ENCODE peak calls at places on chromosomes 7 and 10, in seven cellular contexts. J, I, Q, Z, X, V and K are unnamed samples.

GRCh38 chr10:96306516-96306915 is 2.3 kb downstream of the DNTT start:
- DNase-seq in Z (no peak), X (no peak), Q (no peak), I (no peak), J (no peak), V (peak), K (no peak)

GRCh38 chr10:76086571-76087260 is 655.3 kb downstream of the LRMDA start:
- DNase-seq in V (no peak), Z (peak), Q (no peak), J (peak), X (peak), I (no peak), K (peak)

GRCh38 chr10:25698638-25699037 is 235.4 kb upstream of the MYO3A start:
- DNase-seq in Z (no peak), I (no peak), X (no peak), Q (no peak), J (no peak), V (no peak), K (no peak)

GRCh38 chr10:51358227-51358626 is 283.9 kb downstream of the PRKG1 start:
- DNase-seq in Q (no peak), I (no peak), V (no peak), Z (peak), J (no peak), X (no peak), K (no peak)

GRCh38 chr10:26437637-26438461 is at the start of gene APBB1IP:
- DNase-seq in Z (peak), I (no peak), X (peak), Q (no peak), V (peak), J (peak), K (no peak)

GRCh38 chr10:133124357-133125211 is 35.4 kb upstream of the KNDC1 start:
- DNase-seq in X (peak), Q (no peak), J (no peak), Z (no peak), I (no peak), V (peak), K (no peak)

GRCh38 chr7:71429116-71429515 is 297.2 kb downstream of the GALNT17 start:
- DNase-seq in Q (no peak), I (no peak), Z (no peak), V (no peak), X (no peak), J (peak), K (no peak)

GRCh38 chr7:46934198-46934825 is 647.6 kb downstream of the TNS3 start:
- DNase-seq in V (no peak), Q (no peak), I (no peak), Z (peak), J (peak), X (no peak), K (no peak)

GRCh38 chr10:79056736-79057391 is 11.9 kb upstream of the ZMIZ1 start:
- DNase-seq in Z (no peak), V (peak), J (no peak), I (no peak), X (peak), Q (no peak), K (no peak)

GRCh38 chr10:31942892-31943291 is 14.3 kb upstream of the ARHGAP12 start:
- DNase-seq in V (no peak), I (no peak), Q (no peak), X (no peak), J (no peak), Z (peak), K (no peak)

GRCh38 chr10:114308470-114309110 is 69.5 kb downstream of the VWA2 start:
- DNase-seq in Q (no peak), I (no peak), X (no peak), Z (no peak), V (no peak), J (no peak), K (no peak)

GRCh38 chr10:35739998-35740397 is 97.9 kb upstream of the FZD8 start:
- DNase-seq in X (no peak), Z (peak), I (no peak), Q (no peak), J (peak), V (no peak), K (no peak)

GRCh38 chr7:87628780-87629569 is 777 bp downstream of the RUNDC3B start:
- DNase-seq in Z (peak), I (no peak), V (no peak), Q (peak), X (peak), J (no peak), K (no peak)

GRCh38 chr10:130018253-130018652 is 54.2 kb upstream of the EBF3 start:
- DNase-seq in J (peak), Z (peak), V (no peak), X (no peak), I (peak), Q (no peak), K (no peak)

GRCh38 chr7:143345428-143345900 is 17.0 kb downstream of the FAM131B start:
- DNase-seq in Q (peak), Z (peak), I (no peak), X (peak), J (peak), V (peak), K (no peak)

GRCh38 chr10:32952541-32953276 is 5.3 kb downstream of the ITGB1 start:
- DNase-seq in V (no peak), J (no peak), Q (no peak), X (no peak), Z (no peak), I (no peak), K (no peak)

GRCh38 chr10:34526758-34527730 is 288.1 kb downstream of the PARD3 start:
- DNase-seq in Z (peak), X (peak), V (no peak), I (peak), J (peak), Q (peak), K (no peak)

GRCh38 chr7:130008941-130009847 is 42.0 kb downstream of the ZC3HC1 start:
- DNase-seq in V (no peak), X (no peak), J (peak), Z (peak), I (no peak), Q (peak), K (no peak)

GRCh38 chr7:73841689-73842247 is 548 bp downstream of the METTL27 start:
- DNase-seq in Z (no peak), I (no peak), X (peak), J (peak), V (no peak), Q (no peak), K (no peak)

GRCh38 chr7:28629216-28629848 is 217.0 kb downstream of the CREB5 start:
- DNase-seq in I (no peak), J (peak), Q (no peak), V (peak), Z (peak), X (no peak), K (no peak)

GRCh38 chr10:18145652-18146051 is 5.4 kb downstream of the CACNB2 start:
- DNase-seq in J (peak), Q (no peak), I (no peak), V (no peak), Z (no peak), X (no peak), K (no peak)

GRCh38 chr7:144941127-144941526 is 105.3 kb upstream of the TPK1 start:
- DNase-seq in I (no peak), V (no peak), X (peak), J (no peak), Q (no peak), Z (no peak), K (no peak)

GRCh38 chr7:107080533-107080932 is 36.0 kb downstream of the PRKAR2B start:
- DNase-seq in Q (no peak), Z (no peak), V (no peak), I (no peak), X (no peak), J (no peak), K (no peak)

GRCh38 chr10:128861018-128861565 is 605.9 kb upstream of the MGMT start:
- DNase-seq in Z (no peak), I (peak), Q (no peak), J (no peak), V (no peak), X (no peak), K (no peak)

GRCh38 chr7:129334473-129334872 is 99.8 kb upstream of the STRIP2 start:
- DNase-seq in J (no peak), X (no peak), Z (no peak), I (no peak), V (no peak), Q (no peak), K (no peak)

GRCh38 chr10:60203993-60204618 is 185.6 kb downstream of the ANK3 start:
- DNase-seq in V (no peak), Q (peak), X (peak), J (peak), I (no peak), Z (peak), K (peak)

GRCh38 chr10:79179404-79180309 is 110.9 kb downstream of the ZMIZ1 start:
- DNase-seq in Z (no peak), X (peak), Q (no peak), I (no peak), V (no peak), J (no peak), K (no peak)

GRCh38 chr10:75407716-75408511 is 6.3 kb upstream of the ZNF503 start:
- DNase-seq in X (peak), Z (no peak), J (peak), Q (no peak), V (peak), I (no peak), K (no peak)

GRCh38 chr10:87608756-87609155 is 50.9 kb upstream of the PAPSS2 start:
- DNase-seq in Q (no peak), J (no peak), V (no peak), I (no peak), X (no peak), Z (peak), K (no peak)

GRCh38 chr10:28179006-28179405 is 123.9 kb downstream of the MPP7 start:
- DNase-seq in J (no peak), V (no peak), Z (no peak), X (no peak), I (no peak), Q (no peak), K (no peak)

GRCh38 chr7:121459148-121459547 is 63.0 kb upstream of the FAM3C start:
- DNase-seq in J (no peak), V (no peak), Q (no peak), I (no peak), X (no peak), Z (no peak), K (no peak)

GRCh38 chr7:55020481-55020871 is 1.7 kb downstream of the EGFR start:
- DNase-seq in I (no peak), V (peak), Z (peak), Q (no peak), X (no peak), J (peak), K (no peak)

GRCh38 chr7:55022618-55022985 is 3.8 kb downstream of the EGFR start:
- DNase-seq in I (no peak), V (no peak), Q (no peak), J (no peak), Z (no peak), X (no peak), K (no peak)

GRCh38 chr7:55021053-55021452 is 2.2 kb downstream of the EGFR start:
- DNase-seq in J (no peak), V (no peak), Z (no peak), I (no peak), X (no peak), Q (no peak), K (no peak)

GRCh38 chr7:55019691-55020480 is 1.1 kb downstream of the EGFR start:
- DNase-seq in J (no peak), Z (no peak), Q (no peak), V (peak), X (peak), I (no peak), K (no peak)

GRCh38 chr7:55021951-55022617 is 3.3 kb downstream of the EGFR start:
- DNase-seq in X (no peak), J (peak), V (no peak), Z (peak), I (no peak), Q (no peak), K (no peak)
- H3K4me3 ChIP-seq in X (no peak), J (peak), V (peak), Z (peak), I (no peak), Q (no peak), K (no peak)

GRCh38 chr10:7659560-7659959 is 7.2 kb downstream of the ITIH5 start:
- DNase-seq in Z (no peak), V (no peak), X (no peak), I (no peak), J (no peak), Q (no peak), K (no peak)

GRCh38 chr10:7666253-7667023 is at the start of gene ITIH5:
- DNase-seq in X (peak), V (peak), J (no peak), Z (no peak), Q (no peak), I (no peak), K (no peak)

GRCh38 chr10:7662522-7662921 is 4.2 kb downstream of the ITIH5 start:
- DNase-seq in I (no peak), Z (no peak), Q (no peak), V (no peak), X (no peak), J (peak), K (no peak)

GRCh38 chr10:7667262-7668141 is 736 bp upstream of the ITIH5 start:
- DNase-seq in I (no peak), Q (no peak), J (no peak), X (peak), V (peak), Z (no peak), K (no peak)

GRCh38 chr10:7664707-7665106 is 2.1 kb downstream of the ITIH5 start:
- DNase-seq in J (no peak), X (no peak), V (no peak), Q (no peak), I (no peak), Z (no peak), K (no peak)
- H3K4me3 ChIP-seq in J (no peak), X (no peak), V (peak), Q (no peak), I (no peak), Z (no peak), K (no peak)

GRCh38 chr10:89534826-89535166 is 598 bp downstream of the SLC16A12 start:
- DNase-seq in Z (no peak), I (no peak), X (no peak), J (no peak), Q (no peak), V (no peak), K (no peak)
- H3K4me3 ChIP-seq in Z (no peak), I (no peak), X (peak), J (peak), Q (no peak), V (peak), K (no peak)

GRCh38 chr7:27241189-27242045 is 1.2 kb upstream of the EVX1 start:
- DNase-seq in J (no peak), I (no peak), Z (no peak), Q (no peak), V (no peak), X (peak), K (no peak)
- H3K4me3 ChIP-seq in J (no peak), I (no peak), Z (no peak), Q (no peak), V (no peak), X (no peak), K (no peak)

GRCh38 chr10:15263657-15264323 is 95.3 kb upstream of the NMT2 start:
- DNase-seq in J (no peak), X (no peak), I (no peak), Z (no peak), Q (no peak), V (no peak), K (no peak)

GRCh38 chr10:15265558-15265957 is 97.1 kb upstream of the NMT2 start:
- DNase-seq in V (no peak), Z (no peak), I (no peak), J (no peak), Q (no peak), X (no peak), K (no peak)

GRCh38 chr10:15265076-15265475 is 96.6 kb upstream of the NMT2 start:
- DNase-seq in X (no peak), J (peak), Z (no peak), I (no peak), V (no peak), Q (no peak), K (peak)

GRCh38 chr10:15267496-15267895 is 99.0 kb upstream of the NMT2 start:
- DNase-seq in X (no peak), Z (no peak), Q (no peak), J (peak), I (no peak), V (no peak), K (no peak)

DNA sequence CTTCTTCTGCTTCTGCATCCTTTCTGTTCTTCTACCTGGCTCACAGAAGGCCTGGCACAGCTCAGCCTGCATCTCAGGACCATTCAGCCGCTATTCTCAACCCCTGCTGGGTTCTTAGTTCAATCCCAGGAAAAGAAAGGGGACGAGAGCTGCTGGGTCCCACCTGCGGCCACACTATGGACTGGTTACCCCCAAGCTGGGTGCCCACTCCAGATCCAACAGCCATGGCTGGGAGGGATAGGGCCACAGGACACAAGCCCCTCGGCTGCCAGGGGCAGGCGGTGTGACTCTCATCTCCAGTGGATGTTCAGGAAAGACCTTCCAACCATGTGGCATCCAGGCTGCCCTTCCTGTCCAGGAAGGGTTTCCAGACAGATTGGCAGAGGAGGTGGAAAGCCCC is 97.6 kb upstream of the NMT2 start:
- DNase-seq in J (no peak), I (no peak), X (no peak), V (no peak), Z (no peak), Q (no peak), K (no peak)
- H3K4me3 ChIP-seq in J (no peak), I (no peak), X (no peak), V (no peak), Z (no peak), Q (no peak), K (no peak)

DNA sequence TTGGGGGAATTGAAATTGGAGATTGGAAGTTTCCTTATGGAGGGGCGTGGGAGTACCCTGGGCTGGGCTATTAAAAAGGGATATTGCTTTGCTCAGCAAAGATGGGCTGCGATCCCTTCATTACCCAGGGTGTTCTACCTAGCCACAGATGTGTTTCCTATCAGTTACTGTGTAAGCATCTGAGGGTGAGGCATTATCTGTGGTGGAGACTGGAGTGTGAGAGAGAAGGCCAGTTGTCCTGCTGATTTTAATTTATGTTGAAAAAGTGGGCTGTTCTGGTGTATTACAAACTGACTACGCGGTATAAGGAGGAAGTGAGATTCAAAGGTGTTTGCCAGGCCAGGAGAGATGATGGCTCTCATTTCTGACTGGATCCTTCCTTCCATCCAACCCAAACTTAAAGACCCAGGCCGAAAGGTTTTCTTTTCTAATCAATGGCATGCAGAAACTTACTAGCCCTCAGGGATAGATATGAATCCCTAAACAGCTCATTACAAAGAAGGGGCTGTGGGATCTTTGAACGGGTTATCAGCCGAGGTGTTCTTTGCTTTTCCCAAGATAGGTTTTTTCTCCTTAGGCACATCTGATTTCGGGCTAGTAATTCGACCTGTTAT is 7.6 kb downstream of the TCF7L2 start:
- DNase-seq in J (peak), V (no peak), I (no peak), X (no peak), Z (no peak), Q (no peak), K (peak)
- H3K4me3 ChIP-seq in J (no peak), V (no peak), I (no peak), X (peak), Z (no peak), Q (peak), K (no peak)

GRCh38 chr7:20444041-20444440 is 113.3 kb downstream of the ITGB8 start:
- DNase-seq in J (no peak), V (no peak), Z (no peak), X (no peak), I (no peak), Q (no peak), K (no peak)
- H3K4me3 ChIP-seq in J (no peak), V (no peak), Z (no peak), X (no peak), I (no peak), Q (no peak), K (no peak)

GRCh38 chr10:62036186-62037081 is 134.9 kb downstream of the ARID5B start:
- DNase-seq in Q (no peak), I (no peak), J (no peak), V (no peak), Z (no peak), X (peak), K (no peak)
- H3K4me3 ChIP-seq in Q (no peak), I (no peak), J (no peak), V (no peak), Z (no peak), X (no peak), K (no peak)

GRCh38 chr7:77349141-77349540 is 67.0 kb downstream of the GSAP start:
- DNase-seq in Q (no peak), X (no peak), V (no peak), Z (no peak), I (no peak), J (no peak), K (no peak)

GRCh38 chr7:77353911-77354310 is 62.2 kb downstream of the GSAP start:
- DNase-seq in J (no peak), X (no peak), V (no peak), I (no peak), Z (no peak), Q (no peak), K (no peak)

GRCh38 chr7:77352688-77353406 is 63.3 kb downstream of the GSAP start:
- DNase-seq in V (no peak), J (no peak), X (no peak), Z (no peak), Q (no peak), I (no peak), K (no peak)

GRCh38 chr7:77353407-77353721 is 62.8 kb downstream of the GSAP start:
- DNase-seq in V (no peak), Z (no peak), X (no peak), Q (no peak), J (no peak), I (no peak), K (no peak)

GRCh38 chr7:77351539-77352004 is 64.6 kb downstream of the GSAP start:
- DNase-seq in X (no peak), V (peak), Z (no peak), Q (no peak), J (no peak), I (no peak), K (peak)
- H3K4me3 ChIP-seq in X (no peak), V (no peak), Z (no peak), Q (no peak), J (no peak), I (no peak), K (no peak)

GRCh38 chr7:27361522-27361921 is 118.9 kb downstream of the EVX1 start:
- DNase-seq in Q (no peak), V (no peak), X (no peak), J (no peak), I (no peak), Z (no peak), K (no peak)
- H3K4me3 ChIP-seq in Q (no peak), V (no peak), X (no peak), J (no peak), I (no peak), Z (no peak), K (no peak)